ENCODE peak calls at places on chromosome X, in seven cellular contexts. M, X, P, N, D, Q and T are unnamed samples.

GRCh38 chrX:18654873-18655836 is 16.8 kb downstream of the RS1 start:
- DNase-seq in Q (no peak), P (no peak), N (no peak), D (no peak), M (no peak), X (no peak), T (no peak)

GRCh38 chrX:80807606-80808159 is 2.0 kb downstream of the BRWD3 start:
- DNase-seq in X (no peak), N (no peak), D (no peak), P (no peak), M (no peak), Q (no peak), T (peak; percentile 0)

GRCh38 chrX:24245201-24245600 is 68.7 kb downstream of the SUPT20HL2 start:
- DNase-seq in X (no peak), M (no peak), N (no peak), P (no peak), Q (no peak), D (peak; percentile 82), T (peak; percentile 73)

GRCh38 chrX:49106930-49107329 is 16.6 kb downstream of the GPKOW start:
- DNase-seq in X (peak; percentile 7), N (no peak), M (no peak), P (no peak), Q (no peak), D (peak; percentile 56), T (no peak)

GRCh38 chrX:119606508-119607389 is 525 bp upstream of the NKRF start:
- DNase-seq in D (peak; percentile 30), Q (no peak), N (no peak), P (no peak), M (no peak), X (no peak), T (no peak)

GRCh38 chrX:15447985-15448639 is 45.0 kb downstream of the PIR start:
- DNase-seq in M (no peak), Q (no peak), X (no peak), N (no peak), D (peak; percentile 63), P (no peak), T (no peak)

GRCh38 chrX:138723301-138723700 is 11.8 kb upstream of the FGF13 start:
- DNase-seq in D (no peak), N (no peak), X (no peak), P (no peak), Q (no peak), M (no peak), T (no peak)

GRCh38 chrX:15714529-15714928 is 23.5 kb upstream of the CA5B start:
- DNase-seq in N (no peak), M (peak; percentile 19), X (no peak), P (no peak), D (no peak), Q (no peak), T (peak; percentile 17)

GRCh38 chrX:72169008-72169728 is 12.4 kb upstream of the PIN4 start:
- DNase-seq in D (peak; percentile 38), N (no peak), P (no peak), X (no peak), M (no peak), Q (peak; percentile 12), T (no peak)

GRCh38 chrX:134985479-134985878 is 5.3 kb upstream of the SMIM10 start:
- DNase-seq in D (no peak), X (no peak), P (no peak), N (no peak), Q (no peak), M (no peak), T (no peak)

GRCh38 chrX:134982748-134983147 is 8.0 kb upstream of the SMIM10 start:
- DNase-seq in Q (no peak), P (no peak), D (no peak), X (no peak), M (no peak), N (no peak), T (no peak)

GRCh38 chrX:134981910-134982309 is 8.9 kb upstream of the SMIM10 start:
- DNase-seq in X (no peak), D (no peak), Q (no peak), M (no peak), P (no peak), N (no peak), T (no peak)
- TF ChIP-seq CTCF in X (no peak), D (no peak), Q (no peak), M (no peak), P (no peak), N (no peak), T (no peak)

GRCh38 chrX:11080721-11081120 is 30.4 kb upstream of the HCCS start:
- DNase-seq in D (no peak), Q (no peak), X (no peak), N (no peak), P (no peak), M (no peak), T (no peak)
- TF ChIP-seq CTCF in D (no peak), Q (no peak), X (no peak), N (no peak), P (no peak), M (no peak), T (no peak)

DNA sequence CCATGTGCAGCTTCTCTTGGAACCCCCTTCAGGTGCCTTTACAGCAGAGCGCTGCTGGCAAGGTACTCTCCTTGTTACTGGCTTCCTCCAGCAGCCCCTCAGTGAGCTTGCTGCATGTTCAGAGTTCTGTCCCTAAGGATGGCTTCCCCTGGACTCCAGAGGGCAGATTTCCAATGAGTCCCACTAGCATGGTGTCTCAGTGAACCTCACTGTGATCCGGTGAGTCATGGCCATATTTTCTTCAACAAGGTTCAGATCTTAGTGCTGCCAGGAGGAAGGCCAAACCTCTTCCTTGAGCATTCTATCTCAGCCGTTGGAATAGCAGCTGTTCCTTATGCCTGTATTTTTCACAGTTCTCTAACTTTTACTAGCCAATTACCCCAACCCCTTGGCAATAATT is 98.8 kb downstream of the CASK start:
- DNase-seq in M (no peak), N (no peak), Q (no peak), D (peak; percentile 53), X (no peak), P (no peak), T (no peak)
- TF ChIP-seq CTCF in M (no peak), N (no peak), Q (no peak), D (no peak), X (no peak), P (no peak), T (no peak)

DNA sequence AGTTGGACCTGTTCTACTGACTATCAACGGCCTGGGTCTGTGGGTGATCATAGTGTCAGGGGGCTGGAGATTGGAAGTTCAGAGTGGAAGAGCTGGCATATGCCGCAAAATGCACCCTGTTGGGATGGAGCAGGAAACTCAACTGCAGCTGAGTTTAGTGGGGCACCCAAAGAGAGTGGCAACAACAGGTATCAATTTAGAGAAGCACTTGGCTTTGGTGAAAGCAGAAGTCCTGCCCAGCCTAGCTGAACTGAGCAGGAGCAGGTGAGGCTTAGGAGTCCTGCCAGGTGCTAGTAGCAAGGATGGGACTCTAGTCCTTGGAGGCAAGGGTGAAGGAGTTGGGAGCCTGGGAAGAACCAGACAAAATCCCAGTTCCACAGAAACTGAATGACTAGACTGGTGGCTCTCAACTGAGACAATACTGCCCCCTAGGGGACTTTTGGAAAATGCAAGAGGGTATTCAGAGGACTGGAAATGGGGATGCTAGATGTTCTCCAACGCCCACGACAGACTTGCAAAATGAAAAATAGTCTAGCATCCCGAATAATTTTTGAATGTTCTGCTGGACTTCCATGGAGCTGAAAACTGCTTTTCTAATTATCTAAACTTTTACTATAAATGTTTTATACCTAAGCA is 49.4 kb downstream of the RTL9 start:
- DNase-seq in P (no peak), D (peak; percentile 55), X (peak; percentile 70), M (no peak), Q (peak; percentile 19), N (no peak), T (peak; percentile 29)
- TF ChIP-seq CTCF in P (peak; percentile 63), D (peak; percentile 69), X (peak; percentile 75), M (peak; percentile 57), Q (peak; percentile 67), N (peak; percentile 90), T (peak; percentile 57)

GRCh38 chrX:134761788-134762187 is 103.5 kb upstream of the PLAC1 start:
- DNase-seq in P (no peak), Q (no peak), M (no peak), X (no peak), N (no peak), D (no peak), T (no peak)
- TF ChIP-seq CTCF in P (peak; percentile 38), Q (no peak), M (no peak), X (peak; percentile 14), N (no peak), D (peak; percentile 50), T (peak; percentile 14)